ENCODE peak calls at places on chromosomes 4 and X, in nine cellular contexts. V, I, R, N, C, Q, Y, U and B are unnamed samples.

GRCh38 chrX:70134116-70134477 is 850 bp downstream of the IGBP1 start:
- DNase-seq in Y (peak; percentile 15), U (no peak), V (no peak), R (no peak), C (peak; percentile 12), I (peak; percentile 19), N (peak; percentile 3), Q (no peak), B (peak; percentile 13)

GRCh38 chr4:110681381-110681780 is 58.5 kb upstream of the PITX2 start:
- DNase-seq in R (no peak), U (no peak), Y (no peak), Q (no peak), N (no peak), V (no peak), C (no peak), I (no peak), B (no peak)

GRCh38 chrX:1419545-1420355 is 27.8 kb upstream of the SLC25A6 start:
- DNase-seq in N (no peak), I (no peak), C (no peak), V (no peak), U (no peak), R (no peak), Q (peak; percentile 18), Y (no peak), B (no peak)

GRCh38 chrX:30653415-30654131 is at the start of gene GK:
- DNase-seq in Q (no peak), V (no peak), Y (peak; percentile 12), C (no peak), R (no peak), N (peak; percentile 7), I (peak; percentile 12), U (peak; percentile 9), B (peak; percentile 20)

GRCh38 chr4:73870778-73871177 is 1.6 kb downstream of the CXCL1 start:
- DNase-seq in C (no peak), N (no peak), V (no peak), I (no peak), U (no peak), Q (no peak), R (no peak), Y (no peak), B (no peak)

GRCh38 chr4:138864961-138865720 is 150.4 kb upstream of the NOCT start:
- DNase-seq in N (no peak), Y (no peak), U (no peak), R (no peak), Q (no peak), C (no peak), V (no peak), I (no peak), B (no peak)

GRCh38 chrX:110407910-110408545 is 49.4 kb downstream of the RTL9 start:
- DNase-seq in R (no peak), N (peak; percentile 70), I (peak; percentile 80), V (peak; percentile 50), U (peak; percentile 56), C (peak; percentile 34), Y (peak; percentile 63), Q (no peak), B (peak; percentile 18)

GRCh38 chr4:173490817-173491518 is 39.1 kb downstream of the HAND2 start:
- DNase-seq in N (no peak), Y (peak; percentile 17), V (no peak), I (no peak), C (no peak), R (no peak), Q (no peak), U (no peak), B (no peak)

GRCh38 chr4:24928708-24929107 is 15.9 kb upstream of the CCDC149 start:
- DNase-seq in I (no peak), C (no peak), N (no peak), V (no peak), R (no peak), Y (no peak), Q (no peak), U (no peak), B (no peak)

GRCh38 chr4:25984796-25985195 is 70.8 kb downstream of the SMIM20 start:
- DNase-seq in C (no peak), I (no peak), N (no peak), U (no peak), V (no peak), Y (no peak), Q (no peak), R (no peak), B (no peak)

GRCh38 chr4:106186201-106186600 is 129.8 kb downstream of the TBCK start:
- DNase-seq in V (no peak), N (no peak), U (no peak), Q (no peak), C (no peak), R (no peak), Y (peak; percentile 10), I (no peak), B (no peak)

GRCh38 chrX:386768-387575 is at the start of gene PPP2R3B:
- DNase-seq in I (peak; percentile 98), N (peak; percentile 97), R (peak; percentile 88), V (peak; percentile 99), U (peak; percentile 92), C (peak; percentile 99), Y (peak; percentile 96), Q (peak; percentile 97), B (peak; percentile 99)

GRCh38 chr4:19402666-19403065 is 849.0 kb upstream of the SLIT2 start:
- DNase-seq in C (no peak), R (no peak), I (no peak), U (no peak), Q (no peak), N (no peak), Y (no peak), V (no peak), B (no peak)

GRCh38 chr4:3283916-3284315 is 8.9 kb upstream of the RGS12 start:
- DNase-seq in N (no peak), Y (no peak), I (no peak), C (peak; percentile 19), Q (peak; percentile 31), R (no peak), U (no peak), V (no peak), B (no peak)

GRCh38 chrX:108464604-108465003 is 25.0 kb downstream of the COL4A5 start:
- DNase-seq in V (no peak), U (no peak), N (no peak), Y (no peak), I (peak; percentile 58), Q (no peak), C (no peak), R (no peak), B (no peak)

GRCh38 chr4:149531861-149532260 is 283.8 kb downstream of the IQCM start:
- DNase-seq in R (no peak), Y (no peak), C (no peak), N (no peak), Q (no peak), U (no peak), V (no peak), I (no peak), B (no peak)

GRCh38 chr4:181258569-181258968 is 984.6 kb upstream of the TENM3 start:
- DNase-seq in C (no peak), V (no peak), I (no peak), Q (no peak), U (no peak), R (no peak), N (no peak), Y (no peak), B (no peak)

GRCh38 chr4:181264908-181265307 is 978.3 kb upstream of the TENM3 start:
- DNase-seq in U (no peak), V (peak; percentile 19), Q (no peak), I (peak; percentile 49), C (no peak), N (peak; percentile 43), Y (no peak), R (no peak), B (peak; percentile 19)

GRCh38 chr4:181259081-181259480 is 984.1 kb upstream of the TENM3 start:
- DNase-seq in Y (no peak), V (no peak), C (no peak), I (no peak), R (no peak), Q (no peak), N (no peak), U (no peak), B (no peak)

DNA sequence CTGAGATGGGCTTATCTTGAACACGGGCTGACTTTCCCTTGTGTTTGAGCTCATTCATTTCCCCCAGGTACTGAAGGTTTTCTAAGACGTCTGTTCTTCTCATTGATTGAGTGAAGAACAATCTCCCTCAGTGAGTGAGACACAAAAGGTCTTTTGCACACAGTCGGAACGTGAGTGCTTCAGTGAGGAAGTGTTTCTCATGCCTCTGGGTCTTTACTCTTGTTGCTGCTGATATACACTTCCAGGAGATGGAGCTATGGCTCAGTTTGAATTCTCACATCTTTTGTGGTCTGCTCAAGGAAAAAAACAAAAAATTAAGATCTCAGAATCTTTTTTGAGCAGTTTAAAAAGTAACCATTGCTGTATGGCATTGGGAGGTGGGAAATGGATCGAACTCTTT is 981.9 kb upstream of the TENM3 start:
- DNase-seq in V (no peak), I (peak; percentile 66), R (no peak), Y (no peak), C (no peak), U (no peak), N (peak; percentile 18), Q (no peak), B (no peak)
- TF ChIP-seq CTCF in V (peak; percentile 40), I (peak; percentile 61), R (peak; percentile 37), Y (peak; percentile 44), C (no peak), U (no peak), N (no peak), Q (peak; percentile 32), B (no peak)

DNA sequence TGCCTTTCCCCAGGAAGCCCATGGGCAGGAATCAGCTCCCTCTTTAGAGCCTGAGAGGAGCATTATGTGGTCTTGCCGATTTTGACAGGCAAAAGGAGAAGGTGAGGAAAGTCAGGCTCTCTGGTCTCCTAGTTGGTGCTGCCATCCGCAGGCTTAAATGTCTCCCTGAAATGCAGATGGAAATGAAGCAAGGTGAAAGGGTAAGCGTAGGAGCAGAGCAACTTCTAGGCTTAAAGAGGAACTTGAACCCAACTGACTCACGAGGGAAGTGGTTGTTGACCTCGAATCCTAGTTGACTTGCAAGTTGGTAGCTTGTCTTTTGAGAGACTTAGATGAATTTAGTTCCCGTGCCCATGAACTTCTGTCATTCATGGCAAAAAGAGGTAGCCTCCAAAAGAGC is 205.9 kb downstream of the PTTG2 start:
- DNase-seq in Q (no peak), N (no peak), V (no peak), I (peak; percentile 48), R (no peak), C (no peak), U (no peak), Y (no peak), B (no peak)
- TF ChIP-seq CTCF in Q (no peak), N (no peak), V (no peak), I (peak; percentile 44), R (no peak), C (no peak), U (no peak), Y (peak; percentile 36), B (no peak)

GRCh38 chr4:157291071-157291470 is 70.5 kb downstream of the GRIA2 start:
- DNase-seq in V (no peak), C (no peak), Y (no peak), Q (no peak), U (no peak), I (peak; percentile 19), R (no peak), N (no peak), B (no peak)
- TF ChIP-seq CTCF in V (no peak), C (no peak), Y (no peak), Q (peak; percentile 62), U (no peak), I (peak; percentile 30), R (peak; percentile 19), N (no peak), B (no peak)

DNA sequence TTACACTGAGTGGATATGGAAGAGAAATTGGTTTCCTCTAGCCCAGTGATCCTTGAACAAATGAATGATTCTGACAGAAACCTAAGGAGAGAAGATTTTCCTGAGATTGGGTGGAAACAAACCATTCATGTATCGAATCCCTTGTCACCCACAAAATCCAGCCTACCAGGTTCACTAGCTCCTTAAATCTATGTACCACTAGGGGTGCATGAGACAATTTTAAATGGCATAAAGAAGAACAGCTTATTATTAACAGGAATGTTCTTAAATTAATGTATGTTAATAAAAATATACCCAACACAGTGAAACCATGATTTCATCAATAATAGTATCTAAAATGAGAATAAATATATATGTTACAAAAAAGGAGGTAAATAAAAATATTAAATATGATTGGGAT is 118.4 kb upstream of the LNX1 start:
- DNase-seq in N (no peak), I (peak; percentile 6), U (no peak), R (no peak), C (no peak), V (no peak), Y (no peak), Q (no peak), B (no peak)
- TF ChIP-seq CTCF in N (no peak), I (no peak), U (peak; percentile 7), R (no peak), C (no peak), V (no peak), Y (peak; percentile 8), Q (no peak), B (no peak)